ENCODE peak calls at places on chromosomes 11 and 22, in four cellular contexts. S is lower lobe of right lung, T is cardiac muscle cell, Q is IMR-90. C is an unnamed sample.

GRCh38 chr11:125128450-125128849 is 17.0 kb upstream of the TMEM218 start:
- DNase-seq in S (no peak), T (no peak), Q (peak), C (no peak)

GRCh38 chr22:17370036-17370765 is 941 bp downstream of the CECR2 start:
- DNase-seq in S (no peak), T (peak), Q (no peak), C (peak)

GRCh38 chr11:48000432-48000831 is 20.1 kb downstream of the PTPRJ start:
- DNase-seq in S (no peak), T (no peak), Q (no peak), C (no peak)

GRCh38 chr11:16603890-16604783 is 134.3 kb upstream of the C11orf58 start:
- DNase-seq in S (peak), T (peak), Q (peak), C (no peak)

GRCh38 chr11:2549491-2549875 is 104.7 kb downstream of the KCNQ1 start:
- DNase-seq in S (peak), T (no peak), Q (no peak), C (no peak)

GRCh38 chr11:68314886-68315580 is 2.6 kb downstream of the LRP5 start:
- DNase-seq in S (no peak), T (peak), Q (peak), C (no peak)

GRCh38 chr11:17350455-17351170 is 987 bp upstream of the NCR3LG1 start:
- DNase-seq in S (no peak), T (no peak), Q (no peak), C (no peak)

GRCh38 chr11:69943066-69943465 is 123.8 kb upstream of the FGF3 start:
- DNase-seq in S (peak), T (no peak), Q (no peak), C (no peak)

GRCh38 chr22:31490496-31490925 is 869 bp upstream of the EIF4ENIF1 start:
- DNase-seq in S (peak), T (peak), Q (peak), C (peak)

GRCh38 chr11:73174495-73174791 is 32.3 kb upstream of the FCHSD2 start:
- DNase-seq in S (no peak), T (no peak), Q (no peak), C (no peak)

GRCh38 chr11:46338636-46338987 is 8.7 kb upstream of the DGKZ start:
- DNase-seq in S (no peak), T (no peak), Q (peak), C (no peak)

GRCh38 chr11:118175600-118176399 is 639 bp downstream of the SCN2B start:
- DNase-seq in S (no peak), T (no peak), Q (no peak), C (no peak)

DNA sequence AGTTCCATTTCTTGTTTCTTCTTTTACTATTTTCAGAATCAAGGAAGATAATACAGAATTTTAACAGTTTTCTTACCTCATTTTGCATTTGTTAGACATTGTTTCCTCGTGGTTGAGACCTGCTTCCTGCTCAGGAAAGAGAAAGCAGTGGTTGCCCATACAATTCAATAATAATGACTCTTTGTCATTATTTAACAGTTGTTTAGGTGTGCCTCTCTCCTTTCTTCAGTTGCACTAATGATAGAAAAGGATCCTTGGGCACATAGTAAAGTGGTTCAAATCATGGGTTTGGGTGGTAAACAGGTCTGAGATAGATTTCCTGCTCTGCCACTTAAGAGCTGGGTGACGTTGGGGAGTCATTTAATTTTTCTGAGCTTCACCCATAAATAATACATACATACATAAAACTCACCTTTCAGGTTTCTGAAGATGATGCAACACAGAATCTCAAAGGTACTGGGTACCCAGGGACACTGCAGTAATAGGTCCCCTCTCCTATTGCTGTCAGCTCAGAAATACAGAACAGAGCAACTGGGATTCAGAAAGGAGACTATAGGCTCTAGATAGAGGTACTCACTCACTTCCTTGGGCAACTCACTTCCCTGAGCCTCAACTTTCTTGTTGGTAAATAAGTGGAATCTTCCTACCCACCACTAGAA is 34.8 kb downstream of the CD44 start:
- DNase-seq in S (no peak), T (no peak), Q (no peak), C (no peak)
- H3K4me3 ChIP-seq in S (no peak), T (no peak), Q (no peak), C (no peak)

GRCh38 chr11:128187377-128187776 is 400.0 kb downstream of the ETS1 start:
- DNase-seq in S (no peak), T (no peak), Q (no peak), C (no peak)

GRCh38 chr11:128182844-128183243 is 404.5 kb downstream of the ETS1 start:
- DNase-seq in S (no peak), T (no peak), Q (no peak), C (peak)

GRCh38 chr11:128181984-128182383 is 405.4 kb downstream of the ETS1 start:
- DNase-seq in S (no peak), T (no peak), Q (no peak), C (no peak)

GRCh38 chr11:128187829-128188228 is 399.5 kb downstream of the ETS1 start:
- DNase-seq in S (no peak), T (no peak), Q (peak), C (no peak)

DNA sequence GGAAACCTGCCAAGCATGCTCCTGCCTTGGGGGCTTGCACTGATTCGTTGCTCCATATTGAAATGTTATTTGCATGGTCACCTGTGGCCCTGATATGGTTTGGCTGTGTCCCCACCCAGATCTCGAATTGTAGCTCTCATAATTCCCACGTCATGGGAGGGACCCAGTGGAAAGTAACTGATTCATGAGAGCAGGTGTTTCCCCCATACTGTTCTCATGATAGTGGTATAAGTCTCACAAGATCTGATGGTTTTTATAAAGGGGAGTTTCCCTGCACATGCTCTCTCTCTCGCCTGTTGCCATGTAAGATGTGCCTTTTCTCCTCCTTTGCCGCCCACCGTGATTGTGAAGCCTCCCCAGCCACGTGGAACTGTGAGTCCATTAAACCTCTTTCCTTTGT is 402.4 kb downstream of the ETS1 start:
- DNase-seq in S (no peak), T (no peak), Q (no peak), C (no peak)
- TF ChIP-seq CTCF in S (no peak), T (no peak), Q (no peak), C (no peak)

GRCh38 chr22:40395607-40396006 is 25.2 kb downstream of the SGSM3 start:
- DNase-seq in S (no peak), T (no peak), Q (no peak), C (no peak)
- H3K27ac ChIP-seq in S (no peak), T (no peak), Q (no peak), C (no peak)

GRCh38 chr11:94706211-94706610 is 61.9 kb upstream of the AMOTL1 start:
- DNase-seq in S (no peak), T (no peak), Q (peak), C (no peak)
- H3K4me3 ChIP-seq in S (no peak), T (no peak), Q (no peak), C (no peak)

C was measured in WERI-Rb-1.